ENCODE peak calls at places on chromosomes 16 and 17, in four cellular contexts. I is dorsolateral prefrontal cortex; T is Calu3; J is stimulated activated naive CD4-positive, alpha-beta T cell. A is an unnamed sample.

GRCh38 chr17:76868669-76869208 is 535 bp downstream of the MGAT5B start:
- DNase-seq in I (no peak), T (no peak), J (no peak), A (peak; percentile 26)

GRCh38 chr17:81515530-81516041 is 3.0 kb upstream of the ACTG1 start:
- DNase-seq in I (no peak), T (no peak), J (no peak), A (no peak)

GRCh38 chr16:28157768-28158535 is 53.8 kb downstream of the XPO6 start:
- DNase-seq in I (no peak), T (no peak), J (no peak), A (no peak)

GRCh38 chr17:79739148-79740062 is 8.7 kb downstream of the ENPP7 start:
- DNase-seq in I (no peak), T (peak; percentile 82), J (no peak), A (no peak)

GRCh38 chr16:68711421-68712139 is 25.5 kb upstream of the CDH1 start:
- DNase-seq in I (no peak), T (no peak), J (no peak), A (no peak)

GRCh38 chr17:13002761-13003453 is 14.9 kb downstream of the ELAC2 start:
- DNase-seq in I (peak; percentile 88), T (peak; percentile 60), J (no peak), A (peak; percentile 68)

GRCh38 chr16:66502020-66502913 is 47.7 kb downstream of the TK2 start:
- DNase-seq in I (no peak), T (no peak), J (no peak), A (no peak)

GRCh38 chr17:66487121-66487520 is 184.7 kb downstream of the PRKCA start:
- DNase-seq in I (no peak), T (no peak), J (no peak), A (no peak)

GRCh38 chr16:49439050-49439449 is 65.4 kb downstream of the C16orf78 start:
- DNase-seq in I (no peak), T (no peak), J (no peak), A (no peak)

GRCh38 chr17:72021417-72022041 is 99.3 kb upstream of the SOX9 start:
- DNase-seq in I (no peak), T (no peak), J (no peak), A (no peak)

GRCh38 chr17:53516643-53517042 is 306.1 kb upstream of the KIF2B start:
- DNase-seq in I (no peak), T (peak; percentile 0), J (no peak), A (peak; percentile 24)

GRCh38 chr16:82033006-82033405 is 2.0 kb upstream of the HSD17B2 start:
- DNase-seq in I (no peak), T (peak; percentile 39), J (no peak), A (no peak)

GRCh38 chr16:24018485-24018884 is 182.7 kb downstream of the PRKCB start:
- DNase-seq in I (no peak), T (no peak), J (no peak), A (no peak)

GRCh38 chr17:50051082-50051576 is 4.8 kb upstream of the ITGA3 start:
- DNase-seq in I (no peak), T (peak; percentile 99), J (no peak), A (no peak)

GRCh38 chr17:68821860-68822693 is 133.1 kb downstream of the ABCA8 start:
- DNase-seq in I (no peak), T (peak; percentile 9), J (no peak), A (no peak)

GRCh38 chr16:68062910-68063393 is 22.2 kb upstream of the NFATC3 start:
- DNase-seq in I (no peak), T (no peak), J (no peak), A (no peak)

GRCh38 chr16:82580293-82580900 is 46.4 kb upstream of the CDH13 start:
- DNase-seq in I (peak; percentile 68), T (peak; percentile 16), J (no peak), A (peak; percentile 17)

GRCh38 chr17:70060415-70060814 is 14.6 kb upstream of the KCNJ16 start:
- DNase-seq in I (no peak), T (no peak), J (no peak), A (no peak)

GRCh38 chr17:57080708-57081107 is 4.3 kb upstream of the AKAP1 start:
- DNase-seq in I (no peak), T (no peak), J (no peak), A (no peak)

A was measured in SK-N-DZ.